ENCODE peak calls at places on chromosomes 3 and 15, in nine cellular contexts. F, H, L, T, A, X, J, E and V are unnamed samples.

GRCh38 chr3:101676219-101676764 is 640 bp downstream of the ZBTB11 start:
- DNase-seq in F (peak; percentile 95), X (peak; percentile 91), L (no peak), H (peak; percentile 97), T (peak; percentile 81), J (peak; percentile 96), E (peak; percentile 78), A (peak; percentile 94), V (peak; percentile 28)

GRCh38 chr15:95832655-95833054 is 497.8 kb upstream of the NR2F2 start:
- DNase-seq in F (no peak), T (no peak), L (no peak), E (no peak), A (no peak), H (no peak), X (no peak), J (no peak), V (no peak)

GRCh38 chr15:32643907-32644445 is 2.5 kb downstream of the SCG5 start:
- DNase-seq in X (no peak), T (no peak), H (no peak), F (no peak), J (peak; percentile 66), E (no peak), A (no peak), L (no peak), V (no peak)

GRCh38 chr3:196524527-196524926 is 9.4 kb upstream of the SMCO1 start:
- DNase-seq in X (no peak), J (peak; percentile 17), L (no peak), A (no peak), H (no peak), T (no peak), E (no peak), F (no peak), V (no peak)

GRCh38 chr3:43649365-43649968 is 27.7 kb upstream of the ANO10 start:
- DNase-seq in T (no peak), L (no peak), F (no peak), E (no peak), A (no peak), J (no peak), H (peak; percentile 12), X (no peak), V (no peak)

GRCh38 chr3:195696632-195697278 is 24.0 kb upstream of the MUC20 start:
- DNase-seq in E (no peak), H (no peak), L (no peak), T (no peak), F (no peak), X (no peak), A (no peak), J (no peak), V (no peak)

GRCh38 chr3:104835376-104835775 is 531.3 kb upstream of the ALCAM start:
- DNase-seq in A (no peak), L (no peak), J (no peak), H (no peak), T (no peak), E (no peak), F (no peak), X (no peak), V (no peak)

GRCh38 chr3:100175637-100176250 is 61.4 kb upstream of the FILIP1L start:
- DNase-seq in A (no peak), J (no peak), X (no peak), H (no peak), F (no peak), T (no peak), E (no peak), L (no peak), V (no peak)

GRCh38 chr15:70324001-70324974 is 226.6 kb upstream of the TLE3 start:
- DNase-seq in T (no peak), J (peak; percentile 30), H (no peak), E (no peak), A (peak; percentile 56), X (no peak), F (peak; percentile 17), L (no peak), V (no peak)

GRCh38 chr3:155233213-155233612 is 60.3 kb downstream of the STRIT1 start:
- DNase-seq in T (no peak), J (peak; percentile 81), F (no peak), L (no peak), H (no peak), E (peak; percentile 79), X (peak; percentile 57), A (peak; percentile 55), V (no peak)

GRCh38 chr15:61011576-61012336 is 217.3 kb downstream of the RORA start:
- DNase-seq in L (no peak), X (no peak), A (no peak), T (no peak), H (no peak), E (no peak), J (no peak), F (no peak), V (no peak)